ENCODE peak calls at places on chromosome 14, in four cellular contexts. U is K562, T is GM12878, G is HepG2. K is an unnamed sample.

GRCh38 chr14:87522575-87522974 is 470.4 kb downstream of the GALC start:
- DNase-seq in U (no peak), T (no peak), G (no peak), K (no peak)

GRCh38 chr14:104546591-104547309 is 32.8 kb upstream of the C14orf180 start:
- DNase-seq in U (no peak), T (no peak), G (no peak), K (no peak)

GRCh38 chr14:77243853-77244252 is 27.2 kb downstream of the NGB start:
- DNase-seq in U (no peak), T (peak; percentile 8), G (no peak), K (no peak)

GRCh38 chr14:24096545-24097181 is 2.6 kb downstream of the PCK2 start:
- DNase-seq in G (no peak), U (no peak), T (no peak), K (no peak)

GRCh38 chr14:24612186-24612585 is 2.7 kb upstream of the GZMH start:
- DNase-seq in U (no peak), T (no peak), G (peak; percentile 58), K (no peak)

GRCh38 chr14:42475289-42475688 is 868.6 kb downstream of the LRFN5 start:
- DNase-seq in T (no peak), G (no peak), U (no peak), K (no peak)

GRCh38 chr14:38089123-38089522 is 118.6 kb upstream of the SSTR1 start:
- DNase-seq in U (no peak), G (no peak), T (no peak), K (no peak)

GRCh38 chr14:67820428-67820881 is 876 bp downstream of the RAD51B start:
- DNase-seq in G (peak; percentile 12), U (peak; percentile 12), T (no peak), K (peak; percentile 27)

GRCh38 chr14:34134484-34134883 is 183.6 kb upstream of the EGLN3 start:
- DNase-seq in U (no peak), T (no peak), G (no peak), K (no peak)

GRCh38 chr14:90624228-90624627 is 192.0 kb downstream of the TTC7B start:
- DNase-seq in T (no peak), U (no peak), G (peak; percentile 42), K (peak; percentile 32)

GRCh38 chr14:25622752-25623151 is 572.8 kb upstream of the STXBP6 start:
- DNase-seq in U (no peak), G (no peak), T (no peak), K (no peak)

GRCh38 chr14:103109789-103110415 is 13.4 kb upstream of the TNFAIP2 start:
- DNase-seq in T (no peak), G (peak; percentile 73), U (peak; percentile 28), K (peak; percentile 91)

GRCh38 chr14:89349196-89350008 is 67.6 kb downstream of the FOXN3 start:
- DNase-seq in T (no peak), U (no peak), G (no peak), K (peak; percentile 35)

GRCh38 chr14:64761441-64762043 is 57.3 kb downstream of the PLEKHG3 start:
- DNase-seq in G (no peak), T (no peak), U (no peak), K (no peak)

GRCh38 chr14:76917158-76917596 is 91.0 kb downstream of the LRRC74A start:
- DNase-seq in T (no peak), G (peak; percentile 80), U (peak; percentile 51), K (peak; percentile 88)

GRCh38 chr14:39107624-39108023 is 4.6 kb upstream of the SEC23A start:
- DNase-seq in T (no peak), U (no peak), G (peak; percentile 78), K (peak; percentile 44)

GRCh38 chr14:76848879-76849278 is 22.7 kb downstream of the LRRC74A start:
- DNase-seq in T (no peak), G (no peak), U (peak; percentile 14), K (peak; percentile 44)

GRCh38 chr14:28083456-28083855 is 683.1 kb upstream of the FOXG1 start:
- DNase-seq in G (no peak), T (no peak), U (no peak), K (no peak)

GRCh38 chr14:36797634-36798033 is 136.0 kb downstream of the PAX9 start:
- DNase-seq in U (no peak), T (no peak), G (no peak), K (no peak)

GRCh38 chr14:35222872-35223471 is 69.2 kb upstream of the PSMA6 start:
- DNase-seq in G (no peak), U (no peak), T (no peak), K (no peak)

GRCh38 chr14:53921027-53921426 is 35.6 kb downstream of the BMP4 start:
- DNase-seq in U (no peak), T (no peak), G (no peak), K (no peak)

DNA sequence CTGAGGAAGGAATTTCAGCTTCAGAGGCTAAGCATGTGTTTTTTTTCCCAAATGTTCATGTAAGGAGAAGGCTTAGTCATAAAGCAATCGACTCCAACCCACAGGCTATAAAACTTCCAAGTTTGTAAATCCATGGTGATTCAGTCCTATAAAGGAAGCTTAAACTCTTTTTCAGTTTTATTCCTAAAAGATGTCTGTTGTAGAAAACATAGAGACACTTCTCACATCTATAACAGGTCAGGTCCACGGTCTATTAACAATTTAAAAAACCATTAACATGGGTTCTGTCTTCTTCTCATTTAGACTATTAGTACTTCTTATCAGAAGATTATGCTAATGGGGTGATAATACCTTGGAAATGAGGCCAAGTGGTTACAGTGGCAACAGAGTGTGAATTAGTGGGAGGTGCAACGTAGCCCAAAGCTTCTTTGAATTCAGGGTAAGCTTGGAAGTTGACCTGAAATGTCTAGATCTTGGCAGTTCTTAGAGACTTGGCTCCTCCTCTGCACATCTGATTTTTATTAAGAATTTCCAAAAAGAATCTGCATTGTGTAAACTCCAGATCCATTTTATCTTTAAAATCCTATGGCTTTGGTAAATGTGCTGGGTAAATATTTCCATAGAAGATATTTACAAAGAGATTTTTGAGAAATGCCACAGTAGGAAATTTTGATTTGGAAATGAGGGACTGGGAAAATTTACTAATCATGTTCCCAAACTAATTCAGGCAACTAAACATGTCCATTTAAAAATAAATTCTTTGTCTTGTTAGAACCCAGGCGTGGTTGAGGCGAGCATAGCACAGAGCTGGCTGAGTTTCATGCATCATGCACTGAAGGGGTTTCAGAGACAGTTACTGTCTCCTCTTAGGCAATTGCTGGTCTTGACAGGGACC is 86.4 kb downstream of the EML1 start:
- DNase-seq in G (no peak), U (no peak), T (no peak), K (no peak)
- TF ChIP-seq RAD21 in G (no peak), U (no peak), T (no peak), K (no peak)

GRCh38 chr14:75279739-75280447 is 1.3 kb downstream of the FOS start:
- DNase-seq in G (no peak), T (no peak), U (no peak), K (no peak)
- TF ChIP-seq MYC in G (no peak), T (no peak), U (no peak), K (no peak)

GRCh38 chr14:93759781-93760307 is 28.4 kb downstream of the PRIMA1 start:
- DNase-seq in G (no peak), U (no peak), T (no peak), K (no peak)
- TF ChIP-seq USF2 in G (no peak), U (no peak), T (no peak), K (no peak)

DNA sequence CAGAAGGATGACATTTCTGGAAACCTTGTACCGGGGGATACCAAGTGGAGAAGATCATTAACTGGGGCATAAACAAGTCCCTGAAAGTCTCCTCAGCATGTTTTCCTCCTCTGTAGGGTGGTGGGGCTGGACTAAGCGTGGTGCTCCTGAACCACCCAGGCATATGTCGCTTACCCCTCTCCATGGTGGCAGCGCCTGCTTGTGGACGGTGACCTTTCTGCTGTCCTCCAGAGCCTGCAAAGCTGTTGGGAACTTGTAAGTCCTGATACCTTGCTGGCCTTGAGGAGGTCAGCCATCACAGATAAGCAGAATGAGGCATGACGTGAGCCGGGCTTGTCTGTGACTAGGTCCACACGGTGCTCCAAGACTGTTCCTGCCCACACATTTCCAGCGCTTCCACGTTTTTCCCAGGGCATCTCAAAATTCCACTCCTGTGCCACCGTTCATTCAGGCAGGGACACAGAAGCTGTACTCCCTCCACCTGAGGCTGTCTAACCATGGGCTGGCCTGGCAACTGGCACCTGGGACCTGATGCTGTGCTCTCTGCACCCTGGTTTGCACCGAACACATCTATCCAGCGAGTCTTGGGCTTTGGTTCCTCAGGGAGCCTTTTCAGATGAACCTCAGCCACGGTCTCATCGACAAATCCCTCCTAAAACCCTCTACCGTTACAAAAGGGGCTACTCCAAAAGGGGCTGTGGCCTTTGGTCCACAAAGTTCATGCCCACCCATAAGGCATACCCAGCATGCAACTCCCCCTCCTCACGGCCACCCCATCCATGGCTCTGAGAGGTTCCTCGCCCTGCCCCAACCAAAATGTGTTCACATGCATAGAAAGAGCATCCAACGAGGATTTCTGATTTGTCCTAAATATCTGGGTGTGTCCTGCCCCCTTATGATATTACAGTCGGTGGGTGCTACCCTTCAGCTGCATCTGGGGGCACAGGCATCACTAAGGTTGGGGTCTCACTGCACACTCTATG is 199.6 kb upstream of the DIO3 start:
- DNase-seq in G (no peak), U (peak; percentile 19), T (no peak), K (no peak)
- TF ChIP-seq RAD21 in G (no peak), U (no peak), T (no peak), K (no peak)

GRCh38 chr14:73786632-73786941 is 65.0 kb upstream of the PTGR2 start:
- DNase-seq in G (no peak), T (no peak), U (no peak), K (peak; percentile 46)

GRCh38 chr14:73787760-73788508 is 63.7 kb upstream of the PTGR2 start:
- DNase-seq in U (no peak), T (no peak), G (no peak), K (no peak)

GRCh38 chr14:73785834-73786631 is 65.6 kb upstream of the PTGR2 start:
- DNase-seq in T (no peak), G (peak; percentile 95), U (peak; percentile 46), K (peak; percentile 60)

GRCh38 chr14:73785336-73785833 is 66.2 kb upstream of the PTGR2 start:
- DNase-seq in U (no peak), G (peak; percentile 50), T (no peak), K (no peak)

GRCh38 chr14:73786942-73787759 is 64.5 kb upstream of the PTGR2 start:
- DNase-seq in G (no peak), U (peak; percentile 65), T (no peak), K (peak; percentile 31)
- TF ChIP-seq MYC in G (peak; percentile 16), U (no peak), T (no peak), K (no peak)

GRCh38 chr14:66017960-66018359 is 468.2 kb upstream of the CCDC196 start:
- DNase-seq in T (no peak), G (no peak), U (no peak), K (no peak)
- TF ChIP-seq USF2 in T (no peak), G (no peak), U (no peak), K (no peak)

GRCh38 chr14:73717247-73717646 is 3.1 kb upstream of the PNMA1 start:
- DNase-seq in T (no peak), G (no peak), U (no peak), K (no peak)
- TF ChIP-seq RAD21 in T (no peak), G (no peak), U (no peak), K (no peak)